ENCODE peak calls at places on chromosomes 7 and 10, in nine cellular contexts. A is nephron progenitor cell, M is OCI-LY7, N is body of pancreas, Q is bronchial epithelial cell, L is ascending aorta, Z is dorsolateral prefrontal cortex, O is A549, V is astrocyte. D is an unnamed sample.

GRCh38 chr10:18743926-18744325 is 84.7 kb downstream of the ARL5B start:
- DNase-seq in V (no peak), O (no peak), L (no peak), A (no peak), N (no peak), M (no peak), Q (no peak), Z (no peak), D (no peak)

GRCh38 chr7:30184804-30185487 is 50.2 kb downstream of the MTURN start:
- DNase-seq in L (peak), A (no peak), M (no peak), Q (no peak), O (no peak), N (peak), Z (no peak), V (no peak), D (peak)

GRCh38 chr10:15725603-15726002 is 5.9 kb upstream of the ITGA8 start:
- DNase-seq in N (peak), L (no peak), Q (peak), M (peak), A (peak), V (peak), O (peak), Z (no peak), D (peak)

GRCh38 chr7:39709029-39709428 is 85.7 kb downstream of the RALA start:
- DNase-seq in O (no peak), L (no peak), N (no peak), V (no peak), Z (no peak), Q (no peak), M (no peak), A (no peak), D (no peak)

GRCh38 chr7:85773116-85773783 is 586.4 kb upstream of the SEMA3D start:
- DNase-seq in L (no peak), V (peak), A (no peak), O (no peak), N (no peak), Q (peak), M (no peak), Z (no peak), D (peak)

GRCh38 chr10:89302628-89303027 is 782 bp downstream of the IFIT2 start:
- DNase-seq in Q (peak), M (no peak), V (no peak), L (no peak), N (no peak), A (no peak), Z (no peak), O (no peak), D (peak)

GRCh38 chr10:127919418-127920191 is 12.7 kb downstream of the PTPRE start:
- DNase-seq in L (peak), V (peak), Z (peak), M (peak), O (peak), A (no peak), N (no peak), Q (peak), D (peak)

GRCh38 chr10:119025776-119026175 is 3.7 kb upstream of the NANOS1 start:
- DNase-seq in O (no peak), N (peak), L (no peak), A (no peak), Q (no peak), M (no peak), Z (no peak), V (no peak), D (no peak)

GRCh38 chr10:23358357-23358756 is 13.8 kb upstream of the C10orf67 start:
- DNase-seq in L (no peak), Z (no peak), A (no peak), N (no peak), Q (no peak), V (no peak), O (no peak), M (no peak), D (no peak)

GRCh38 chr7:116588641-116589594 is 64.1 kb downstream of the CAV1 start:
- DNase-seq in L (no peak), Q (peak), V (peak), Z (no peak), O (peak), M (peak), A (peak), N (no peak), D (peak)

GRCh38 chr7:50821457-50821977 is 38.8 kb upstream of the GRB10 start:
- DNase-seq in O (peak), Q (peak), M (no peak), L (no peak), Z (no peak), A (no peak), N (peak), V (peak), D (no peak)

GRCh38 chr7:99258501-99258900 is 14.1 kb upstream of the MYH16 start:
- DNase-seq in M (no peak), O (no peak), Z (no peak), Q (peak), L (no peak), A (no peak), N (no peak), V (no peak), D (peak)

GRCh38 chr7:155920068-155920461 is 107.8 kb upstream of the SHH start:
- DNase-seq in Q (no peak), Z (peak), A (no peak), V (no peak), M (no peak), O (no peak), N (no peak), L (no peak), D (no peak)

GRCh38 chr7:132030161-132030568 is 473.7 kb upstream of the PODXL start:
- DNase-seq in O (no peak), M (no peak), Q (no peak), N (peak), L (no peak), Z (peak), V (peak), A (no peak), D (no peak)

GRCh38 chr10:13987472-13987871 is 343.3 kb downstream of the FRMD4A start:
- DNase-seq in N (no peak), M (no peak), L (peak), O (peak), V (peak), A (no peak), Z (no peak), Q (peak), D (peak)

GRCh38 chr10:77841711-77842375 is 84.7 kb downstream of the DLG5 start:
- DNase-seq in V (no peak), L (no peak), A (no peak), O (no peak), M (no peak), Z (no peak), Q (no peak), N (no peak), D (no peak)

GRCh38 chr10:3467052-3467906 is 294.7 kb upstream of the PITRM1 start:
- DNase-seq in N (peak), O (peak), Z (no peak), V (peak), L (peak), A (no peak), Q (peak), M (no peak), D (peak)

GRCh38 chr7:121005996-121006565 is 17.6 kb downstream of the CPED1 start:
- DNase-seq in L (no peak), O (no peak), N (no peak), A (no peak), Q (no peak), Z (no peak), V (no peak), M (no peak), D (no peak)

DNA sequence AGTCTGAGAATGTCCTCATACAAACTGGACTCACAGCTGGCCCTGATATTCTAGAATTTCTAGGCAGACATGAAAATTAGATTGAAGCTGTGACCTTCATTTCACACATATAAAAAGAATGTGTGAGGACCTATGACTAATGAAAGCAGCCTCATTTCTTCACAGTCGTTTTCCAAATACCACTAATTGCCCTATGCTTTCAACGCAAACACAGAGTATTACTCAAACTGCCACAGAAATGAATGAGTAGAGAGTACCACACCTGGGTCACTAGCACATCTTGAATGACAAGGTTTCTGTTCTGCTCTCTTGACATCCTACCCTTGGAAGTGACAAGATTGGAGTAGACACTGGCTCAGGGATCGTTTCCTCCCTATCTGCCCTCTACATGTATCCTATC is 142.4 kb downstream of the C1GALT1 start:
- DNase-seq in O (no peak), L (no peak), N (no peak), A (no peak), Z (no peak), Q (peak), M (no peak), V (no peak), D (no peak)
- TF ChIP-seq CTCF in O (no peak), L (no peak), N (no peak), A (no peak), Z (no peak), Q (no peak), M (no peak), V (no peak), D (no peak)

GRCh38 chr7:150329331-150330106 is 6.2 kb upstream of the ACTR3C start:
- DNase-seq in L (no peak), A (no peak), Z (peak), Q (no peak), V (no peak), N (peak), M (no peak), O (no peak), D (no peak)

GRCh38 chr7:150333659-150334058 is 7.8 kb downstream of the RARRES2 start:
- DNase-seq in N (no peak), O (no peak), V (no peak), Z (no peak), L (no peak), M (no peak), Q (no peak), A (no peak), D (no peak)

GRCh38 chr7:150332852-150333635 is 8.4 kb downstream of the RARRES2 start:
- DNase-seq in A (no peak), Q (no peak), L (peak), N (no peak), Z (no peak), M (no peak), V (no peak), O (no peak), D (no peak)

GRCh38 chr7:150327308-150327707 is 4.0 kb upstream of the ACTR3C start:
- DNase-seq in N (no peak), L (no peak), V (no peak), A (no peak), Z (no peak), O (no peak), Q (no peak), M (no peak), D (no peak)

GRCh38 chr7:150330211-150330885 is 7.0 kb upstream of the ACTR3C start:
- DNase-seq in O (no peak), L (no peak), A (no peak), V (no peak), Q (no peak), N (no peak), Z (no peak), M (no peak), D (no peak)
- TF ChIP-seq CTCF in O (no peak), L (no peak), A (no peak), V (no peak), Q (no peak), N (no peak), Z (no peak), M (no peak), D (no peak)

GRCh38 chr10:11113156-11113555 is 95.5 kb downstream of the CELF2 start:
- DNase-seq in M (peak), Q (no peak), L (no peak), A (no peak), Z (no peak), O (no peak), N (peak), V (no peak), D (no peak)
- TF ChIP-seq CTCF in M (peak), Q (no peak), L (peak), A (peak), Z (peak), O (peak), N (peak), V (no peak), D (peak)

GRCh38 chr7:18125536-18125935 is 97.9 kb upstream of the PRPS1L1 start:
- DNase-seq in Q (peak), M (no peak), V (peak), A (no peak), Z (no peak), L (no peak), N (no peak), O (no peak), D (peak)

GRCh38 chr7:18123508-18124239 is 96.0 kb upstream of the PRPS1L1 start:
- DNase-seq in M (no peak), Z (no peak), N (no peak), Q (peak), V (no peak), L (no peak), O (no peak), A (no peak), D (no peak)

GRCh38 chr7:18116661-18117060 is 89.0 kb upstream of the PRPS1L1 start:
- DNase-seq in M (no peak), N (no peak), O (no peak), Z (no peak), V (peak), L (no peak), A (no peak), Q (no peak), D (peak)

GRCh38 chr7:18117482-18117881 is 89.8 kb upstream of the PRPS1L1 start:
- DNase-seq in Z (no peak), A (no peak), N (peak), V (peak), O (no peak), M (no peak), L (no peak), Q (no peak), D (peak)

GRCh38 chr7:18119985-18120384 is 92.3 kb upstream of the PRPS1L1 start:
- DNase-seq in O (peak), L (no peak), Z (no peak), Q (no peak), M (no peak), N (no peak), V (no peak), A (no peak), D (peak)
- TF ChIP-seq CTCF in O (no peak), L (no peak), Z (no peak), Q (peak), M (no peak), N (no peak), V (peak), A (peak), D (peak)

GRCh38 chr10:33025039-33025438 is 67.0 kb upstream of the ITGB1 start:
- DNase-seq in N (no peak), M (no peak), O (no peak), V (no peak), Z (no peak), L (no peak), A (no peak), Q (no peak), D (no peak)
- TF ChIP-seq CTCF in N (no peak), M (no peak), O (no peak), V (no peak), Z (no peak), L (no peak), A (no peak), Q (no peak), D (no peak)

GRCh38 chr10:26534384-26534783 is 96.2 kb downstream of the APBB1IP start:
- DNase-seq in M (no peak), V (no peak), Z (no peak), L (no peak), N (no peak), O (peak), A (no peak), Q (no peak), D (no peak)
- TF ChIP-seq CTCF in M (peak), V (no peak), Z (no peak), L (no peak), N (no peak), O (peak), A (no peak), Q (no peak), D (no peak)

GRCh38 chr7:43552122-43552521 is 30.8 kb upstream of the STK17A start:
- DNase-seq in L (no peak), Q (no peak), V (no peak), A (no peak), M (no peak), O (no peak), N (no peak), Z (no peak), D (no peak)

GRCh38 chr7:43553999-43554398 is 28.9 kb upstream of the STK17A start:
- DNase-seq in Z (no peak), L (no peak), A (no peak), V (peak), N (no peak), M (no peak), O (no peak), Q (peak), D (peak)

GRCh38 chr7:43550427-43550826 is 32.5 kb upstream of the STK17A start:
- DNase-seq in O (no peak), A (no peak), N (no peak), M (no peak), V (no peak), Z (no peak), Q (no peak), L (no peak), D (no peak)

GRCh38 chr7:43558071-43558470 is 24.8 kb upstream of the STK17A start:
- DNase-seq in A (no peak), V (no peak), Q (no peak), L (no peak), N (no peak), Z (no peak), M (no peak), O (no peak), D (no peak)

DNA sequence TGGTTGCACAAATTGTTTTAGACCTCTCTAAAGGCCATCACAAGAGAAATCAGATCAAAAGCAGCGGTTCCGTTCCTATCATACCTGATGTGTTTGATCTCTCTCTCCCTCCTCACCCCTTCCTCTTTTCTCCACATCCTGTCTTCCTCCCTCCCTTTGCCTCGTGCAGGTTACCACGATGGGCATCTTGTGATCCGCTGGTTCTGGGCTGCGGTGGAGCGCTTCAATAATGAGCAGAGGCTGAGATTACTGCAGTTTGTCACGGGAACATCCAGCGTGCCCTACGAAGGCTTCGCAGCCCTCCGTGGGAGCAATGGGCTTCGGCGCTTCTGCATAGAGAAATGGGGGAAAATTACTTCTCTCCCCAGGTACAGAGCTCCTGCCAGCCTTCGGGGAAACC is 28.5 kb upstream of the STK17A start:
- DNase-seq in Q (no peak), A (no peak), Z (no peak), O (no peak), M (no peak), N (no peak), L (no peak), V (no peak), D (no peak)
- TF ChIP-seq CTCF in Q (no peak), A (no peak), Z (no peak), O (no peak), M (no peak), N (no peak), L (no peak), V (no peak), D (no peak)

DNA sequence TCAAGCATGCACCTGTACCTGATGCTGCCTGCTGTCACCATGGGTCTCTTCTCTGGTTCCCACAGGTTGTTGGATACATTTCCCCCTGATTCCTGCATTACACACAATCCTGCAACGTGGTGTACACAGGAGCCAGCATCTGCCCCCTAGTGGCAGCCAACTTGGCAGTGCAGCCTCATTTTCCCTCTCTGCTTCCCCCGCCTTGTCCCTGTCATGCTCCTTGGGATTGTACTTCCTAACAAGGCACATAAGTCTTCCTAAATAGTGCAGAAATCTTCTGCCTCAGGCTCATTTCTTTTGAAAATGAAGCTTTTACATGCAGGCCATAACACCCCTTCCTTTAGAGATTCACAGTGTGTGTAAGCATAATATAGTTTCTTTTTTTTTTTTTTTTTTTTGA is 387.5 kb downstream of the CCSER2 start:
- DNase-seq in N (no peak), Z (no peak), O (peak), L (no peak), M (peak), Q (peak), A (peak), V (no peak), D (no peak)
- TF ChIP-seq CTCF in N (no peak), Z (no peak), O (peak), L (no peak), M (peak), Q (peak), A (peak), V (peak), D (no peak)

GRCh38 chr10:50431118-50431517 is 179.8 kb upstream of the ASAH2 start:
- DNase-seq in Z (no peak), N (no peak), V (peak), Q (peak), L (no peak), M (no peak), A (no peak), O (no peak), D (peak)

GRCh38 chr10:50422259-50422658 is 170.9 kb upstream of the ASAH2 start:
- DNase-seq in Z (peak), L (no peak), Q (peak), N (peak), O (no peak), A (no peak), M (no peak), V (no peak), D (no peak)

GRCh38 chr10:50431791-50432190 is 180.5 kb upstream of the ASAH2 start:
- DNase-seq in L (peak), V (peak), M (no peak), Z (no peak), A (no peak), O (no peak), Q (no peak), N (no peak), D (peak)

GRCh38 chr10:50423448-50423847 is 172.1 kb upstream of the ASAH2 start:
- DNase-seq in Z (no peak), M (no peak), N (no peak), A (no peak), O (no peak), V (no peak), Q (no peak), L (no peak), D (no peak)

GRCh38 chr10:50426485-50426884 is 175.2 kb upstream of the ASAH2 start:
- DNase-seq in O (no peak), Z (no peak), L (no peak), A (no peak), M (no peak), Q (no peak), N (no peak), V (no peak), D (no peak)
- TF ChIP-seq CTCF in O (no peak), Z (no peak), L (no peak), A (no peak), M (no peak), Q (no peak), N (no peak), V (no peak), D (no peak)

D was measured in AG10803.